ENCODE peak calls at places on chromosomes 2 and 18, in six cellular contexts. S is IMR-90, N is mesendoderm, M is H1, R is neuronal stem cell, E is mesenchymal stem cell. T is an unnamed sample.

GRCh38 chr2:144084114-144084661 is 435.7 kb downstream of the ZEB2 start:
- DNase-seq in S (peak; percentile 84), N (no peak), M (no peak), R (no peak), E (peak; percentile 43), T (no peak)

GRCh38 chr2:57126410-57126809 is 920.2 kb upstream of the VRK2 start:
- DNase-seq in S (no peak), N (peak; percentile 11), M (no peak), R (no peak), E (no peak), T (no peak)

GRCh38 chr2:62705859-62706720 is 577 bp downstream of the EHBP1 start:
- DNase-seq in S (peak; percentile 34), N (peak; percentile 78), M (no peak), R (peak; percentile 61), E (peak; percentile 70), T (peak; percentile 74)

GRCh38 chr2:36069083-36069482 is 286.5 kb upstream of the CRIM1 start:
- DNase-seq in S (no peak), N (no peak), M (no peak), R (no peak), E (no peak), T (no peak)

GRCh38 chr2:161798027-161798426 is 173.8 kb downstream of the SLC4A10 start:
- DNase-seq in S (no peak), N (no peak), M (no peak), R (no peak), E (no peak), T (no peak)

GRCh38 chr2:202249864-202250263 is 11.5 kb upstream of the SUMO1 start:
- DNase-seq in S (no peak), N (peak; percentile 75), M (peak; percentile 79), R (no peak), E (no peak), T (peak; percentile 95)

GRCh38 chr2:207394203-207394741 is 135.5 kb upstream of the CREB1 start:
- DNase-seq in S (peak; percentile 66), N (no peak), M (no peak), R (no peak), E (peak; percentile 64), T (no peak)

GRCh38 chr2:226798422-226799210 is 1.0 kb downstream of the IRS1 start:
- DNase-seq in S (peak; percentile 55), N (peak; percentile 75), M (no peak), R (no peak), E (peak; percentile 69), T (peak; percentile 76)

GRCh38 chr2:195477248-195477995 is 179.6 kb upstream of the SLC39A10 start:
- DNase-seq in S (peak; percentile 87), N (no peak), M (no peak), R (no peak), E (peak; percentile 87), T (no peak)

GRCh38 chr2:20350105-20350712 is 435 bp downstream of the PUM2 start:
- DNase-seq in S (no peak), N (peak; percentile 77), M (no peak), R (peak; percentile 66), E (no peak), T (peak; percentile 63)

GRCh38 chr2:64214281-64215115 is 70.3 kb upstream of the PELI1 start:
- DNase-seq in S (no peak), N (no peak), M (no peak), R (no peak), E (no peak), T (no peak)

GRCh38 chr2:198309673-198310280 is 505.4 kb downstream of the PLCL1 start:
- DNase-seq in S (peak; percentile 38), N (peak; percentile 44), M (no peak), R (peak; percentile 57), E (peak; percentile 52), T (peak; percentile 50)

GRCh38 chr2:47645246-47645645 is 137.7 kb upstream of the MSH6 start:
- DNase-seq in S (no peak), N (no peak), M (no peak), R (no peak), E (no peak), T (peak; percentile 10)

GRCh38 chr2:60608679-60609078 is 55.2 kb upstream of the BCL11A start:
- DNase-seq in S (peak; percentile 29), N (no peak), M (no peak), R (no peak), E (no peak), T (no peak)

GRCh38 chr2:199460101-199460671 is 2.4 kb upstream of the SATB2 start:
- DNase-seq in S (peak; percentile 43), N (peak; percentile 31), M (no peak), R (peak; percentile 20), E (peak; percentile 54), T (no peak)

GRCh38 chr2:28406276-28407096 is 13.8 kb downstream of the FOSL2 start:
- DNase-seq in S (peak; percentile 51), N (peak; percentile 40), M (no peak), R (no peak), E (peak; percentile 76), T (no peak)

GRCh38 chr2:138391956-138392355 is 109.6 kb upstream of the SPOPL start:
- DNase-seq in S (peak; percentile 4), N (no peak), M (no peak), R (no peak), E (no peak), T (no peak)

GRCh38 chr2:150133623-150134022 is 353.8 kb downstream of the RND3 start:
- DNase-seq in S (peak; percentile 92), N (peak; percentile 61), M (no peak), R (no peak), E (peak; percentile 84), T (no peak)

GRCh38 chr18:59549797-59550516 is 147.3 kb downstream of the CCBE1 start:
- DNase-seq in S (no peak), N (no peak), M (no peak), R (no peak), E (no peak), T (no peak)

GRCh38 chr2:62197609-62198236 is 1.8 kb downstream of the B3GNT2 start:
- DNase-seq in S (no peak), N (peak; percentile 61), M (no peak), R (peak; percentile 66), E (peak; percentile 21), T (no peak)

GRCh38 chr2:46174559-46175170 is 122.5 kb upstream of the EPAS1 start:
- DNase-seq in S (no peak), N (no peak), M (no peak), R (no peak), E (no peak), T (no peak)

GRCh38 chr2:46175409-46175808 is 121.8 kb upstream of the EPAS1 start:
- DNase-seq in S (peak; percentile 68), N (no peak), M (no peak), R (no peak), E (no peak), T (no peak)

GRCh38 chr2:46173030-46173429 is 124.2 kb upstream of the EPAS1 start:
- DNase-seq in S (no peak), N (no peak), M (no peak), R (no peak), E (no peak), T (no peak)

GRCh38 chr2:46171996-46172546 is 125.1 kb upstream of the EPAS1 start:
- DNase-seq in S (no peak), N (no peak), M (no peak), R (no peak), E (no peak), T (no peak)

GRCh38 chr2:46173636-46174253 is 123.5 kb upstream of the EPAS1 start:
- DNase-seq in S (no peak), N (no peak), M (no peak), R (no peak), E (no peak), T (no peak)
- H3K79me1 ChIP-seq in S (peaks cover 34% of the 10 kb centered on the region), N (no peaks in the 10 kb centered on the region), M (no peaks in the 10 kb centered on the region), R (no peaks in the 10 kb centered on the region), E (no peaks in the 10 kb centered on the region), T (no peaks in the 10 kb centered on the region)

GRCh38 chr2:160220545-160221009 is 20.5 kb upstream of the ITGB6 start:
- DNase-seq in S (no peak), N (peak; percentile 51), M (no peak), R (no peak), E (no peak), T (no peak)
- H3K79me1 ChIP-seq in S (no peaks in the 10 kb centered on the region), N (no peaks in the 10 kb centered on the region), M (no peaks in the 10 kb centered on the region), R (no peaks in the 10 kb centered on the region), E (peaks cover 6% of the 10 kb centered on the region), T (no peaks in the 10 kb centered on the region)

GRCh38 chr2:8540552-8541055 is 141.3 kb upstream of the ID2 start:
- DNase-seq in S (no peak), N (no peak), M (no peak), R (no peak), E (no peak), T (peak; percentile 8)

GRCh38 chr2:8538531-8538930 is 143.3 kb upstream of the ID2 start:
- DNase-seq in S (no peak), N (no peak), M (no peak), R (no peak), E (no peak), T (no peak)

GRCh38 chr2:8537572-8538155 is 144.2 kb upstream of the ID2 start:
- DNase-seq in S (no peak), N (no peak), M (no peak), R (no peak), E (no peak), T (no peak)

GRCh38 chr2:8539743-8540551 is 141.9 kb upstream of the ID2 start:
- DNase-seq in S (no peak), N (peak; percentile 80), M (no peak), R (no peak), E (peak; percentile 15), T (peak; percentile 65)

DNA sequence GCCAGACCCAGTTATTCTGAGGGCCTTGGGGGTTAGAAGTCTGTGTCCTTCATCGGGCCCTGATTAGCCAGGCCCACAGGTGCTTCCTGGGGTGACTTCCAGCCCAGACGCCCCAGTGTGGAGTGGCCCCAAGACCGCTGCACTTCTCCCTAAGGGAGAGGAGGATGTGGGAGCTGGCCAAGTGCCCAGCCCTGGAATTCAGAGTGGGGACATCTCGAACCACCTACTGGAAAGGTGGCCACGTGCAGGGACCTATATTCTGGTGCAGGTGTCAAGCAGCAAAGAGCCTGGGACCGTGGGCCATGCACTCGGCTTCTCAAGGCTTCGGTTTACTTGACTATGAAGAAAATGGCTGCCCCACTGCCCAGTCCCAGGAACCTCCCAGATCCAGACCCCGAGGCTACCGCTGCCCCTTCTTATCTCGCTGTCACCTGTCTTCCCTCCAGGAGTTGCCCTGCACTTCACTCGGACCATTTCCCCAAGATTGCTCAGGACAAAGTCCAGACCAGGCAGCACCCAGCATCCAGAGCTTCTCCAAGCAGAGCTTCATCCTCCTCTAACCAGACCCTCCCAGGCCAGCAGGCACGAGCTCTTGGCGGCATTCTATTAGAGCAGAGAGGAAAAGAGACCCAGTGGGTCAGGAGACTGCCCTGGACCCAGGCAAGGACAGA is 142.8 kb upstream of the ID2 start:
- DNase-seq in S (no peak), N (no peak), M (no peak), R (no peak), E (no peak), T (no peak)
- H3K79me1 ChIP-seq in S (no peaks in the 10 kb centered on the region), N (no peaks in the 10 kb centered on the region), M (no peaks in the 10 kb centered on the region), R (no peaks in the 10 kb centered on the region), E (no peaks in the 10 kb centered on the region), T (no peaks in the 10 kb centered on the region)

DNA sequence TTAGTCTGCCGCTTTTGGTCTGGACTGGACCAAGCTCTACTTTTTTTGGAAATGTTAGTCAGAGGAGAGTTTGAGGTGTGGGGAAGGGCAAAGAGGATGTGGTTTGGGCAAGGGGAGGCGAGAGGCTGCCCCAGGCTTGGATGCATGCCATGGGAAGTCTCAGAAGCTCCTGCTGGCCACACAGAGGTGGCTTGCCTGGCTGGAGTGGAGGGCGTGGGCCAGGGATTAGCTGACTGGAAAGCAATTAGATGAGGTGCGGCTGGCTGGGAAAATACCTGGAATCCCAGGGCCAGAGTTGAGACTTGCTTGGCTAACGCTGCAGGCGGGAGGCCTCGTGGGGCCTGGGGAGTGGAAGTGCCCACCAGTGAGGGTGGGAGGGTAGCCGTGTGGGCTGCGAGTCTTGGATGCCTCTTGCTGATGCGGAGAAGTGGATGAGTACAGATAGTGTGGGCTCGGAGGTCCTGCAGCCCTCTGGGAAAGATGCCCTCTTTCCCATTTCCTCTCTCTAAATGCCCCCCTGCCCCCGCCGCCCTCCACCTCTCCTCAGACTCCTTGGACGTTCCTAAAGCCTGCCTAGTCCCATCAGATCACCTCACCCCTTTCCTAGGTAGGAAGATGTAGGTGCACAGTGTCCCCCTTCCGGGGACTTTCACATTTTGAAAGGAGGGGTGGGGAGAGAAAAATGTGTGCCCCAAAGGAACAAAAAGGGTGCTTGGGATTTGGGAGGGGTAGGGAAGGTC is 117.6 kb downstream of the SMAD7 start:
- DNase-seq in S (peak; percentile 67), N (peak; percentile 59), M (no peak), R (no peak), E (peak; percentile 73), T (peak; percentile 31)
- H3K79me1 ChIP-seq in S (peaks cover 79% of the 10 kb centered on the region), N (no peaks in the 10 kb centered on the region), M (no peaks in the 10 kb centered on the region), R (no peaks in the 10 kb centered on the region), E (peaks cover 34% of the 10 kb centered on the region), T (no peaks in the 10 kb centered on the region)